ENCODE peak calls at places on chromosomes 6 and 20, in nine cellular contexts. T is CD8-positive, alpha-beta T cell; L is HepG2; M is left lung; P is CD4-positive, alpha-beta T cell; Y is GM12878; W is foreskin keratinocyte; U is PC-3; S is HCT116. B is an unnamed sample.
A peak's percentile ranks its signal among the peaks of the same experiment; 100 is the strongest.

GRCh38 chr6:139427199-139427598 is 52.8 kb upstream of the CITED2 start:
- ATAC-seq in T (no peak), L (no peak), M (no peak), P (no peak), Y (no peak), W (no peak), U (no peak), S (no peak), B (no peak)

GRCh38 chr6:137681445-137682009 is 185.5 kb upstream of the TNFAIP3 start:
- ATAC-seq in T (no peak), L (no peak), M (no peak), P (no peak), Y (no peak), W (no peak), U (no peak), S (no peak), B (no peak)

GRCh38 chr6:158770533-158770932 is 48.6 kb downstream of the EZR start:
- ATAC-seq in T (no peak), L (no peak), M (no peak), P (no peak), Y (no peak), W (no peak), U (no peak), S (no peak), B (no peak)

GRCh38 chr6:147001621-147002020 is 202.6 kb upstream of the STXBP5 start:
- ATAC-seq in T (no peak), L (no peak), M (no peak), P (no peak), Y (no peak), W (no peak), U (no peak), S (no peak), B (no peak)

GRCh38 chr6:96521267-96521624 is 360 bp upstream of the UFL1 start:
- ATAC-seq in T (no peak), L (peak; percentile 15), M (peak; percentile 42), P (no peak), Y (peak; percentile 25), W (peak; percentile 28), U (peak; percentile 17), S (peak; percentile 24), B (peak; percentile 44)

GRCh38 chr6:149733321-149733720 is 13.0 kb downstream of the NUP43 start:
- ATAC-seq in T (no peak), L (no peak), M (no peak), P (no peak), Y (no peak), W (no peak), U (no peak), S (no peak), B (no peak)

GRCh38 chr6:37765182-37765780 is 54.2 kb upstream of the ZFAND3 start:
- ATAC-seq in T (no peak), L (no peak), M (no peak), P (no peak), Y (no peak), W (no peak), U (no peak), S (no peak), B (no peak)

GRCh38 chr6:107740496-107741190 is 83.5 kb downstream of the SCML4 start:
- ATAC-seq in T (peak; percentile 15), L (no peak), M (no peak), P (peak; percentile 14), Y (peak; percentile 89), W (no peak), U (no peak), S (no peak), B (no peak)

GRCh38 chr20:37337208-37337955 is 8.6 kb upstream of the SRC start:
- ATAC-seq in T (no peak), L (peak; percentile 45), M (no peak), P (no peak), Y (peak; percentile 60), W (no peak), U (no peak), S (no peak), B (no peak)

GRCh38 chr6:147282566-147282959 is 78.3 kb downstream of the STXBP5 start:
- ATAC-seq in T (no peak), L (no peak), M (no peak), P (no peak), Y (no peak), W (no peak), U (no peak), S (no peak), B (no peak)

GRCh38 chr20:1673424-1673823 is 15.8 kb upstream of the SIRPG start:
- ATAC-seq in T (no peak), L (no peak), M (no peak), P (no peak), Y (no peak), W (no peak), U (no peak), S (no peak), B (no peak)

GRCh38 chr20:24766826-24767622 is 182.0 kb upstream of the CST7 start:
- ATAC-seq in T (no peak), L (no peak), M (no peak), P (no peak), Y (no peak), W (peak; percentile 63), U (no peak), S (no peak), B (no peak)

GRCh38 chr20:13821876-13822275 is 37.0 kb downstream of the NDUFAF5 start:
- ATAC-seq in T (no peak), L (peak; percentile 26), M (peak; percentile 85), P (no peak), Y (no peak), W (no peak), U (no peak), S (no peak), B (no peak)

DNA sequence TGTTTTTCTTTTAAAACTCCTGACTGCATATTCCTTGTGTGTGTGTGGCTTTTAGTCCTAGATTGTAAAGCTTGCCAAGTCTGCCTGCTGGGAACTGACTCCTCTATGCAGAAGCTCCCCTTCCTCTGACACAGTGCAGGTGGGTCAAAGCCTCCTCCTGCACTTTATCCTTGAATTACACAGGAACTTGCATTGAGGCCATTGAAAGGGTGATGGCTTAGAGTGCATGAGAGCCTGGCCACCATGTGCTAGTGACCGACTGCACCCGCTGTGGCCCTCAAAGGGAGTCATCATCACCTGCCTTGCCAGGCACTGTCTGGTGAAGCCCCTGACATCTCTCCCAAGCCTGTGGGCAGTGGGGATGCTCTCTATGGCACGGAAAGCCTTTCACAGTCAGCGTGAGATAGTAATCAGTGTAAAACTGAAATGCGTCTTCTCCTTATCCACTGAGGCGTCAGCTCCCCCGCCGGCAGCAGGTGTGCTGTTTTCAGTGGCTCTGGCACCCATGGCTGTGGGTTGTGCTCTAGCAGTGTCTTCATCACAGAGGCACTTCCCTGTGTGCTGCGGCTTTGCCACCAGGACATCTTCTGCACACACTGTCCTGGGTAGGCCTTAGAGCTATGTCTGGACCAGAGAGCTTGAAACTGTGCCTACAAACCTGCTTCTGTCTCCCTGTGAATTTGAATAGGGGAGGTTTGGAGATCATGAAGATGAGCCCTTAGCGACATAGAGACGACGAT is 87.9 kb downstream of the THBS2 start:
- ATAC-seq in T (no peak), L (no peak), M (no peak), P (no peak), Y (no peak), W (no peak), U (no peak), S (no peak), B (no peak)
- H3K27me3 ChIP-seq in T (no peaks in the 10 kb centered on the region), L (peaks cover 12% of the 10 kb centered on the region), M (no peaks in the 10 kb centered on the region), P (no peaks in the 10 kb centered on the region), Y (no peaks in the 10 kb centered on the region), W (no peaks in the 10 kb centered on the region), U (no peaks in the 10 kb centered on the region), S (no peaks in the 10 kb centered on the region), B (no peaks in the 10 kb centered on the region)

GRCh38 chr6:35778437-35778836 is 2.0 kb downstream of the CLPSL2 start:
- ATAC-seq in T (no peak), L (no peak), M (no peak), P (no peak), Y (no peak), W (no peak), U (no peak), S (no peak), B (no peak)

GRCh38 chr6:35775031-35775430 is 1.4 kb upstream of the CLPSL2 start:
- ATAC-seq in T (no peak), L (no peak), M (no peak), P (no peak), Y (no peak), W (no peak), U (no peak), S (no peak), B (no peak)

GRCh38 chr6:35777356-35778102 is 1.1 kb downstream of the CLPSL2 start:
- ATAC-seq in T (no peak), L (peak; percentile 15), M (no peak), P (no peak), Y (no peak), W (no peak), U (no peak), S (no peak), B (no peak)

GRCh38 chr6:35774116-35774794 is 2.1 kb upstream of the CLPSL2 start:
- ATAC-seq in T (no peak), L (no peak), M (no peak), P (no peak), Y (no peak), W (no peak), U (no peak), S (no peak), B (no peak)

DNA sequence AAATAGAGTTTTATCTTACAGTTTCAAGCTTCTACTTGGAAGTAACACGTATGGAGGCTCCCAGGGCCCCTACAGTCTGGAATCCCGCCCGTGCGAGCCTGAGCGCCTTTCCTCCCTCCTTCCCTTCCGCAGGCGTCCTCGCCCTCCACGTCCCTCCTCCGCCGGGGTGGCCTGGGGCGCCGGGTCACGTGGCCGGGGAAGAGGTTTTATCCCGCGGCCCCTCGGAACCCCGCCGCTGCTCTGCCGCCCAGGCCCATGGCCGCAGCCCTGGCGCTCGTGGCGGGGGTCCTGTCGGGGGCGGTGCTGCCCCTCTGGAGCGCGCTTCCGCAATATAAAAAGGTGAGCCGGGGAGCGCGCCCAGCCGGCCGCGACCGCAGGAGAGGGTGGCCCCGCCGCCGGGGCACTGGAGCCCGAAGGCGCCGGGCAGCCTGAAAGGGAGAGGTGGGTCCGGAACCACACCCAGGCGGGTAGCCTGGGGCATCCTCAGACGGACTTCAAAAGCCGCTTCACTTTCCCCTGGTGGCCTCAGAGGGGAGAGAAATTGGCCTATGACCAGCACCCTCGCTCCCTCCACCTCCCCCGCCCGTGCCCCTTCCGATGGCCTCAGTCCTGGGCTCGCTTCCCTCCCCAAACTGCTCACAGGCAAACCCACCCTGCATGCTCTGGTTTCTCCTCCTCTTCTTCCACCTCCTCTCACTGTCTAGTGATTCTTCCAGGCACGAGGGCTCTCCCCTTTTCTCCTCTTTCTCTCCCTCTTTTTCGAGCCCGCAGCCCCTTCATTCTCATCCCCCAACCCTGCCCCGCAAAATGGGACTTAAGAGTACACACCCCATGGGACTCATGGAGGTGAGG is at the start of gene CLPSL2:
- ATAC-seq in T (no peak), L (peak; percentile 56), M (peak; percentile 61), P (no peak), Y (peak; percentile 79), W (peak; percentile 27), U (peak; percentile 74), S (peak; percentile 83), B (no peak)
- H3K27me3 ChIP-seq in T (peaks cover 3% of the 10 kb centered on the region), L (peaks cover 11% of the 10 kb centered on the region), M (peaks cover 11% of the 10 kb centered on the region), P (peaks cover 29% of the 10 kb centered on the region), Y (no peaks in the 10 kb centered on the region), W (peaks cover 30% of the 10 kb centered on the region), U (no peaks in the 10 kb centered on the region), S (no peaks in the 10 kb centered on the region), B (peaks cover 82% of the 10 kb centered on the region)

GRCh38 chr6:40604082-40604481 is 16.9 kb upstream of the LRFN2 start:
- ATAC-seq in T (no peak), L (no peak), M (no peak), P (no peak), Y (no peak), W (no peak), U (no peak), S (no peak), B (no peak)
- H3K27me3 ChIP-seq in T (peaks cover 3% of the 10 kb centered on the region), L (no peaks in the 10 kb centered on the region), M (peaks cover 9% of the 10 kb centered on the region), P (peaks cover 22% of the 10 kb centered on the region), Y (no peaks in the 10 kb centered on the region), W (peaks cover 21% of the 10 kb centered on the region), U (peaks cover 5% of the 10 kb centered on the region), S (peaks cover 73% of the 10 kb centered on the region), B (peaks cover 77% of the 10 kb centered on the region)

GRCh38 chr6:12718025-12718424 is 1.5 kb downstream of the PHACTR1 start:
- ATAC-seq in T (no peak), L (peak; percentile 41), M (no peak), P (no peak), Y (no peak), W (peak; percentile 51), U (peak; percentile 69), S (no peak), B (no peak)
- H3K27me3 ChIP-seq in T (no peaks in the 10 kb centered on the region), L (no peaks in the 10 kb centered on the region), M (peaks cover 7% of the 10 kb centered on the region), P (peaks cover 9% of the 10 kb centered on the region), Y (no peaks in the 10 kb centered on the region), W (peaks cover 43% of the 10 kb centered on the region), U (peaks cover 70% of the 10 kb centered on the region), S (peaks cover 27% of the 10 kb centered on the region), B (peaks cover 64% of the 10 kb centered on the region)

B was measured in gastroesophageal sphincter.